ENCODE peak calls at places on chromosomes 16 and 17, in five cellular contexts. E, T, P, L and Z are unnamed samples.

GRCh38 chr16:68492501-68493411 is 44.4 kb upstream of the SMPD3 start:
- DNase-seq in E (no peak), T (no peak), P (no peak), L (no peak), Z (no peak)

GRCh38 chr16:49528564-49529150 is 155.1 kb downstream of the C16orf78 start:
- DNase-seq in E (no peak), T (no peak), P (no peak), L (no peak), Z (no peak)

GRCh38 chr17:30939059-30939689 is 17.4 kb downstream of the ADAP2 start:
- DNase-seq in E (no peak), T (no peak), P (peak), L (no peak), Z (no peak)

GRCh38 chr17:60435244-60436170 is 13.2 kb downstream of the CHCT1 start:
- DNase-seq in E (peak), T (peak), P (peak), L (peak), Z (peak)

GRCh38 chr17:1705004-1705403 is 5.2 kb downstream of the TLCD2 start:
- DNase-seq in E (no peak), T (peak), P (no peak), L (no peak), Z (no peak)

GRCh38 chr16:81315271-81316175 is 761 bp downstream of the GAN start:
- DNase-seq in E (peak), T (peak), P (no peak), L (peak), Z (peak)

GRCh38 chr16:69351309-69352027 is at the start of gene TMED6:
- DNase-seq in E (no peak), T (no peak), P (no peak), L (peak), Z (no peak)

GRCh38 chr17:27990979-27991378 is 51.5 kb upstream of the NLK start:
- DNase-seq in E (no peak), T (no peak), P (no peak), L (no peak), Z (no peak)

GRCh38 chr17:74274060-74274702 is at the start of gene DNAI2:
- DNase-seq in E (no peak), T (no peak), P (no peak), L (no peak), Z (peak)

GRCh38 chr16:75532791-75533190 is 3.1 kb downstream of the CHST5 start:
- DNase-seq in E (no peak), T (no peak), P (no peak), L (no peak), Z (no peak)

GRCh38 chr17:82339634-82340580 is 6.3 kb upstream of the SECTM1 start:
- DNase-seq in E (peak), T (no peak), P (no peak), L (no peak), Z (no peak)

GRCh38 chr17:44273607-44274006 is 5.7 kb upstream of the SLC4A1 start:
- DNase-seq in E (no peak), T (no peak), P (no peak), L (no peak), Z (peak)

GRCh38 chr16:528111-529011 is 849 bp downstream of the CAPN15 start:
- DNase-seq in E (peak), T (peak), P (no peak), L (no peak), Z (peak)

GRCh38 chr17:72516772-72517399 is 396.1 kb downstream of the SOX9 start:
- DNase-seq in E (peak), T (no peak), P (no peak), L (peak), Z (no peak)

GRCh38 chr17:29590979-29591736 is 1.7 kb upstream of the GIT1 start:
- DNase-seq in E (peak), T (peak), P (no peak), L (peak), Z (peak)

GRCh38 chr16:3638916-3639644 is 15.4 kb upstream of the DNASE1 start:
- DNase-seq in E (no peak), T (no peak), P (no peak), L (no peak), Z (no peak)

GRCh38 chr17:43940630-43941029 is 1.6 kb downstream of the PPY start:
- DNase-seq in E (peak), T (peak), P (no peak), L (peak), Z (peak)

DNA sequence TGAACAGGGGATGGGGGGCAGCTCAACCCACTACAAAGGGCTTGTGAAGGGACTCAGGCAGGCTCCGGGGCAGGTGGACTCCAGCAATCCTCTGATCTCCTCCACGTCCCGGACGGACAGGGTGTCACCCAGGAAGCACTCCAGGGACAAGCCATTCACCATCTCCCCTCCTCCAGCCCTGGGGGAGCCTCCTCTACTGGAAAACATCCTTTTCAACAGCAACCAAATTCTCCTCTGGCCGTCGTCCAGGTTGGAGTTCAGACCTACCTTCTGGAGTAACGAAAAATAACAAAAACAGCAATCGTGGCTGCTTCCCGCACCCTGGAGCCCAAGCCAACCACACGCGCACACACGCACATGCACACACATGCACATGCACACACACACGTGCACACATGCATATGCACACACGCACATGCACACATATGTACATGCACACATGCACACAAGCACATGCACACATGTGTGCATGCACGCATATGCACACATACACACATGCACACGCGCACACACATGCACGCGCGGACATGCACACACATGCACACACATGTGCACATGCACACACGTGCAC is 8.9 kb upstream of the RBFOX3 start:
- DNase-seq in E (no peak), T (no peak), P (no peak), L (no peak), Z (no peak)
- TF ChIP-seq JUNB in E (no peak), T (no peak), P (no peak), L (no peak), Z (no peak)

GRCh38 chr17:51060396-51060795 is 60.3 kb downstream of the SPAG9 start:
- DNase-seq in E (no peak), T (no peak), P (no peak), L (no peak), Z (no peak)

GRCh38 chr17:51059781-51060180 is 60.9 kb downstream of the SPAG9 start:
- DNase-seq in E (no peak), T (no peak), P (no peak), L (peak), Z (no peak)

GRCh38 chr17:51054748-51055147 is 65.9 kb downstream of the SPAG9 start:
- DNase-seq in E (no peak), T (no peak), P (no peak), L (no peak), Z (no peak)

GRCh38 chr17:51056813-51057510 is 63.7 kb downstream of the SPAG9 start:
- DNase-seq in E (peak), T (peak), P (no peak), L (peak), Z (peak)

GRCh38 chr17:51057534-51057933 is 63.1 kb downstream of the SPAG9 start:
- DNase-seq in E (no peak), T (no peak), P (no peak), L (no peak), Z (no peak)
- TF ChIP-seq CTCF in E (no peak), T (no peak), P (no peak), L (no peak), Z (no peak)

GRCh38 chr16:29232811-29233704 is 173.5 kb downstream of the NPIPB11 start:
- DNase-seq in E (no peak), T (no peak), P (no peak), L (no peak), Z (no peak)
- TF ChIP-seq JUNB in E (no peak), T (no peak), P (no peak), L (no peak), Z (no peak)

DNA sequence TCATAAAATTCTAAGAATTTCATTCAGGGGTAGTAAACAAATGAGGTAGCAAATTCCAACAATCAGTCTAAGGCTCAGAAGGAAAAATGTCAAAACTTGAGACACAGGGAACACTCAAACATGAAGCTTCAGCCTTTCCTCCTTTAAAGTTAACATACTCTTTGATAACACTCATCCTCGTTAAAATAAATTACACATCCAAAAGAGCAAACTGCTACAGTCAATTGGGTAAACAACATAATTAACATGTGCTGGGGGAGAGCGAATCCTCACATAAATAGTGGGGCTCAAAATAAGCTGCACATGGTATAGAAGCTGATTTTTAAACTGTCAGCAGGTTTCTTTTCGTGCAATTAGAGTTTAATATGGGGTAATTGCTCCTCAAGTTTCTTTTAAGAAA is 12.9 kb downstream of the GRB2 start:
- DNase-seq in E (no peak), T (no peak), P (no peak), L (no peak), Z (no peak)
- TF ChIP-seq CTCF in E (no peak), T (no peak), P (no peak), L (no peak), Z (no peak)

GRCh38 chr17:39165844-39166349 is at the start of gene ARL5C:
- DNase-seq in E (no peak), T (no peak), P (no peak), L (no peak), Z (no peak)

GRCh38 chr17:39169101-39169500 is 3.1 kb upstream of the ARL5C start:
- DNase-seq in E (no peak), T (no peak), P (no peak), L (no peak), Z (no peak)

GRCh38 chr17:39166437-39167335 is 725 bp upstream of the ARL5C start:
- DNase-seq in E (no peak), T (no peak), P (no peak), L (no peak), Z (no peak)

GRCh38 chr17:39169518-39169917 is 3.6 kb upstream of the ARL5C start:
- DNase-seq in E (no peak), T (no peak), P (no peak), L (no peak), Z (no peak)

GRCh38 chr17:39167492-39167891 is 1.5 kb upstream of the ARL5C start:
- DNase-seq in E (no peak), T (no peak), P (no peak), L (no peak), Z (no peak)
- TF ChIP-seq JUNB in E (no peak), T (no peak), P (no peak), L (no peak), Z (no peak)

GRCh38 chr17:61486135-61487120 is 34.2 kb downstream of the TBX4 start:
- DNase-seq in E (no peak), T (no peak), P (no peak), L (no peak), Z (peak)
- TF ChIP-seq CTCF in E (no peak), T (no peak), P (no peak), L (no peak), Z (no peak)

GRCh38 chr16:56288019-56288418 is 96.7 kb downstream of the GNAO1 start:
- DNase-seq in E (no peak), T (no peak), P (no peak), L (no peak), Z (no peak)
- TF ChIP-seq JUNB in E (no peak), T (no peak), P (no peak), L (no peak), Z (no peak)